ENCODE peak calls at places on chromosomes 6 and 20, in four cellular contexts. One of them, this sample, is unnamed.

GRCh38 chr6:46893648-46894047 is 28.1 kb downstream of the ADGRF5 start:
- DNase-seq in NCI-H510A treated with DMSO at 0.1 percent for 48 hours: no peak
- DNase-seq in D341Med: no peak
- DNase-seq in A549: no peak
- DNase-seq in this sample: no peak

GRCh38 chr6:46340246-46340645 is 151.0 kb downstream of the RCAN2 start:
- DNase-seq in NCI-H510A treated with DMSO at 0.1 percent for 48 hours: no peak
- DNase-seq in D341Med: no peak
- DNase-seq in A549: no peak
- DNase-seq in this sample: no peak

GRCh38 chr6:53320964-53321363 is 27.8 kb downstream of the ELOVL5 start:
- DNase-seq in NCI-H510A treated with DMSO at 0.1 percent for 48 hours: no peak
- DNase-seq in D341Med: no peak
- DNase-seq in A549: no peak
- DNase-seq in this sample: no peak

GRCh38 chr20:1327827-1328679 is 886 bp downstream of the SDCBP2 start:
- DNase-seq in NCI-H510A treated with DMSO at 0.1 percent for 48 hours: no peak
- DNase-seq in D341Med: no peak
- DNase-seq in A549: no peak
- DNase-seq in this sample: no peak

GRCh38 chr20:6855074-6855473 is 87.6 kb downstream of the BMP2 start:
- DNase-seq in NCI-H510A treated with DMSO at 0.1 percent for 48 hours: no peak
- DNase-seq in D341Med: no peak
- DNase-seq in A549: no peak
- DNase-seq in this sample: no peak

GRCh38 chr6:22147983-22148797 is 148.6 kb downstream of the PRL start:
- DNase-seq in NCI-H510A treated with DMSO at 0.1 percent for 48 hours: peak
- DNase-seq in D341Med: peak
- DNase-seq in A549: no peak
- DNase-seq in this sample: peak

GRCh38 chr6:143755301-143755744 is 77.6 kb downstream of the PHACTR2 start:
- DNase-seq in NCI-H510A treated with DMSO at 0.1 percent for 48 hours: no peak
- DNase-seq in D341Med: no peak
- DNase-seq in A549: peak
- DNase-seq in this sample: no peak

GRCh38 chr6:155077784-155078183 is 82.7 kb downstream of the TIAM2 start:
- DNase-seq in NCI-H510A treated with DMSO at 0.1 percent for 48 hours: no peak
- DNase-seq in D341Med: no peak
- DNase-seq in A549: no peak
- DNase-seq in this sample: no peak

GRCh38 chr20:18694071-18694470 is 106.2 kb downstream of the DTD1 start:
- DNase-seq in NCI-H510A treated with DMSO at 0.1 percent for 48 hours: no peak
- DNase-seq in D341Med: no peak
- DNase-seq in A549: no peak
- DNase-seq in this sample: no peak

GRCh38 chr20:5331340-5331739 is 14.6 kb upstream of the PROKR2 start:
- DNase-seq in NCI-H510A treated with DMSO at 0.1 percent for 48 hours: no peak
- DNase-seq in D341Med: no peak
- DNase-seq in A549: no peak
- DNase-seq in this sample: no peak

GRCh38 chr6:10184408-10185187 is 230.3 kb downstream of the TFAP2A start:
- DNase-seq in NCI-H510A treated with DMSO at 0.1 percent for 48 hours: no peak
- DNase-seq in D341Med: no peak
- DNase-seq in A549: no peak
- DNase-seq in this sample: no peak

GRCh38 chr20:10670521-10671220 is 3.1 kb downstream of the JAG1 start:
- DNase-seq in NCI-H510A treated with DMSO at 0.1 percent for 48 hours: no peak
- DNase-seq in D341Med: no peak
- DNase-seq in A549: no peak
- DNase-seq in this sample: no peak

GRCh38 chr6:111096246-111096645 is 8.9 kb downstream of the SLC16A10 start:
- DNase-seq in NCI-H510A treated with DMSO at 0.1 percent for 48 hours: no peak
- DNase-seq in D341Med: no peak
- DNase-seq in A549: no peak
- DNase-seq in this sample: no peak

GRCh38 chr6:81969814-81970213 is 217.3 kb upstream of the TENT5A start:
- DNase-seq in NCI-H510A treated with DMSO at 0.1 percent for 48 hours: no peak
- DNase-seq in D341Med: peak
- DNase-seq in A549: no peak
- DNase-seq in this sample: no peak

GRCh38 chr6:105317607-105318533 is 85.0 kb downstream of the PREP start:
- DNase-seq in NCI-H510A treated with DMSO at 0.1 percent for 48 hours: peak
- DNase-seq in D341Med: no peak
- DNase-seq in A549: no peak
- DNase-seq in this sample: no peak

GRCh38 chr20:24469116-24470030 is at the start of gene SYNDIG1:
- DNase-seq in NCI-H510A treated with DMSO at 0.1 percent for 48 hours: no peak
- DNase-seq in D341Med: peak
- DNase-seq in A549: peak
- DNase-seq in this sample: peak

GRCh38 chr6:121619013-121619412 is 183.6 kb downstream of the GJA1 start:
- DNase-seq in NCI-H510A treated with DMSO at 0.1 percent for 48 hours: no peak
- DNase-seq in D341Med: no peak
- DNase-seq in A549: no peak
- DNase-seq in this sample: no peak

GRCh38 chr6:14910692-14911547 is 334.9 kb upstream of the JARID2 start:
- DNase-seq in NCI-H510A treated with DMSO at 0.1 percent for 48 hours: no peak
- DNase-seq in D341Med: no peak
- DNase-seq in A549: no peak
- DNase-seq in this sample: no peak

GRCh38 chr20:18056174-18057105 is 1.3 kb downstream of the OVOL2 start:
- DNase-seq in NCI-H510A treated with DMSO at 0.1 percent for 48 hours: peak
- DNase-seq in D341Med: peak
- DNase-seq in A549: no peak
- DNase-seq in this sample: peak

GRCh38 chr6:139708342-139709199 is 334.1 kb upstream of the CITED2 start:
- DNase-seq in NCI-H510A treated with DMSO at 0.1 percent for 48 hours: no peak
- DNase-seq in D341Med: no peak
- DNase-seq in A549: peak
- DNase-seq in this sample: peak

GRCh38 chr6:69907981-69908498 is 41.7 kb downstream of the COL19A1 start:
- DNase-seq in NCI-H510A treated with DMSO at 0.1 percent for 48 hours: no peak
- DNase-seq in D341Med: no peak
- DNase-seq in A549: no peak
- DNase-seq in this sample: peak

GRCh38 chr20:15076785-15077184 is 739.4 kb upstream of the FLRT3 start:
- DNase-seq in NCI-H510A treated with DMSO at 0.1 percent for 48 hours: no peak
- DNase-seq in D341Med: no peak
- DNase-seq in A549: no peak
- DNase-seq in this sample: no peak

GRCh38 chr20:46073443-46073842 is 16.3 kb downstream of the NCOA5 start:
- DNase-seq in NCI-H510A treated with DMSO at 0.1 percent for 48 hours: no peak
- DNase-seq in D341Med: no peak
- DNase-seq in A549: no peak
- DNase-seq in this sample: no peak

GRCh38 chr6:92967352-92967751 is 452.0 kb downstream of the EPHA7 start:
- DNase-seq in NCI-H510A treated with DMSO at 0.1 percent for 48 hours: no peak
- DNase-seq in D341Med: no peak
- DNase-seq in A549: no peak
- DNase-seq in this sample: no peak

GRCh38 chr6:829646-830045 is 136.7 kb upstream of the EXOC2 start:
- DNase-seq in NCI-H510A treated with DMSO at 0.1 percent for 48 hours: no peak
- DNase-seq in D341Med: no peak
- DNase-seq in A549: no peak
- DNase-seq in this sample: no peak

GRCh38 chr6:47182291-47182957 is 127.3 kb downstream of the TNFRSF21 start:
- DNase-seq in NCI-H510A treated with DMSO at 0.1 percent for 48 hours: no peak
- DNase-seq in D341Med: no peak
- DNase-seq in A549: no peak
- DNase-seq in this sample: no peak

GRCh38 chr6:45965007-45965406 is 50.7 kb downstream of the CLIC5 start:
- DNase-seq in NCI-H510A treated with DMSO at 0.1 percent for 48 hours: no peak
- DNase-seq in D341Med: no peak
- DNase-seq in A549: no peak
- DNase-seq in this sample: peak

GRCh38 chr6:125114248-125114858 is 39.2 kb upstream of the TPD52L1 start:
- DNase-seq in NCI-H510A treated with DMSO at 0.1 percent for 48 hours: peak
- DNase-seq in D341Med: no peak
- DNase-seq in A549: peak
- DNase-seq in this sample: peak

GRCh38 chr6:168326294-168327261 is 7.0 kb upstream of the DACT2 start:
- DNase-seq in NCI-H510A treated with DMSO at 0.1 percent for 48 hours: no peak
- DNase-seq in D341Med: no peak
- DNase-seq in A549: no peak
- DNase-seq in this sample: no peak

GRCh38 chr20:62376112-62377063 is 9.3 kb upstream of the LAMA5 start:
- DNase-seq in NCI-H510A treated with DMSO at 0.1 percent for 48 hours: no peak
- DNase-seq in D341Med: no peak
- DNase-seq in A549: no peak
- DNase-seq in this sample: peak

GRCh38 chr6:158496700-158497099 is 63.2 kb upstream of the TMEM181 start:
- DNase-seq in NCI-H510A treated with DMSO at 0.1 percent for 48 hours: no peak
- DNase-seq in D341Med: no peak
- DNase-seq in A549: no peak
- DNase-seq in this sample: no peak

GRCh38 chr20:44594730-44595129 is 12.4 kb downstream of the PKIG start:
- DNase-seq in NCI-H510A treated with DMSO at 0.1 percent for 48 hours: no peak
- DNase-seq in D341Med: no peak
- DNase-seq in A549: peak
- DNase-seq in this sample: no peak

GRCh38 chr6:35622283-35622682 is 66.4 kb downstream of the FKBP5 start:
- DNase-seq in NCI-H510A treated with DMSO at 0.1 percent for 48 hours: no peak
- DNase-seq in D341Med: no peak
- DNase-seq in A549: no peak
- DNase-seq in this sample: no peak

GRCh38 chr6:157644043-157644810 is 178.8 kb upstream of the SNX9 start:
- DNase-seq in NCI-H510A treated with DMSO at 0.1 percent for 48 hours: no peak
- DNase-seq in D341Med: peak
- DNase-seq in A549: peak
- DNase-seq in this sample: peak

This sample was measured in adipocyte.